ENCODE peak calls at places on chromosome 11, in six cellular contexts. J, T, H, E, Q and B are unnamed samples.

GRCh38 chr11:2977113-2977512 is 15.0 kb downstream of the NAP1L4 start:
- DNase-seq in J (no peak), T (no peak), H (no peak), E (no peak), Q (no peak), B (no peak)

GRCh38 chr11:131764126-131764525 is 393.7 kb downstream of the NTM start:
- DNase-seq in J (no peak), T (no peak), H (no peak), E (no peak), Q (no peak), B (no peak)

GRCh38 chr11:11842426-11843008 is 745 bp downstream of the USP47 start:
- DNase-seq in J (no peak), T (peak; percentile 85), H (peak; percentile 55), E (no peak), Q (peak; percentile 71), B (peak; percentile 41)

GRCh38 chr11:47351159-47352126 is 1.1 kb downstream of the MYBPC3 start:
- DNase-seq in J (no peak), T (no peak), H (no peak), E (no peak), Q (no peak), B (no peak)

GRCh38 chr11:35943761-35944502 is at the start of gene LDLRAD3:
- DNase-seq in J (peak; percentile 90), T (peak; percentile 75), H (peak; percentile 53), E (peak; percentile 13), Q (peak; percentile 81), B (no peak)

GRCh38 chr11:68266936-68267880 is 4.6 kb downstream of the C11orf24 start:
- DNase-seq in J (no peak), T (no peak), H (no peak), E (no peak), Q (no peak), B (no peak)

GRCh38 chr11:128685383-128686044 is 8.4 kb upstream of the FLI1 start:
- DNase-seq in J (no peak), T (no peak), H (no peak), E (no peak), Q (no peak), B (no peak)

GRCh38 chr11:34027516-34028406 is 23.8 kb upstream of the CAPRIN1 start:
- DNase-seq in J (no peak), T (no peak), H (no peak), E (no peak), Q (no peak), B (no peak)

GRCh38 chr11:72609045-72609444 is 65.2 kb downstream of the PDE2A start:
- DNase-seq in J (no peak), T (peak; percentile 35), H (no peak), E (no peak), Q (no peak), B (no peak)

GRCh38 chr11:102832612-102833011 is 10.8 kb downstream of the MMP3 start:
- DNase-seq in J (no peak), T (no peak), H (no peak), E (no peak), Q (no peak), B (no peak)

GRCh38 chr11:64022125-64022784 is 13.5 kb upstream of the FLRT1 start:
- DNase-seq in J (no peak), T (no peak), H (no peak), E (no peak), Q (no peak), B (no peak)

GRCh38 chr11:106706355-106706754 is 311.9 kb downstream of the GUCY1A2 start:
- DNase-seq in J (no peak), T (peak; percentile 51), H (no peak), E (no peak), Q (no peak), B (peak; percentile 17)

GRCh38 chr11:68213135-68213515 is at the start of gene KMT5B:
- DNase-seq in J (no peak), T (peak; percentile 69), H (no peak), E (no peak), Q (no peak), B (no peak)

GRCh38 chr11:37002831-37003230 is 404.8 kb upstream of the RAG2 start:
- DNase-seq in J (no peak), T (no peak), H (no peak), E (no peak), Q (no peak), B (no peak)

GRCh38 chr11:31340903-31341572 is 28.5 kb downstream of the DCDC1 start:
- DNase-seq in J (no peak), T (peak; percentile 39), H (no peak), E (no peak), Q (no peak), B (no peak)
- TF ChIP-seq CTCF in J (no peak), T (peak; percentile 77), H (no peak), E (no peak), Q (peak; percentile 47), B (peak; percentile 69)

GRCh38 chr11:78045851-78046485 is 17.7 kb upstream of the THRSP start:
- DNase-seq in J (peak; percentile 94), T (peak; percentile 46), H (peak; percentile 65), E (no peak), Q (peak; percentile 86), B (no peak)

GRCh38 chr11:78048561-78048960 is 15.1 kb upstream of the THRSP start:
- DNase-seq in J (no peak), T (no peak), H (no peak), E (no peak), Q (no peak), B (no peak)

GRCh38 chr11:78044706-78045105 is 19.0 kb upstream of the THRSP start:
- DNase-seq in J (no peak), T (no peak), H (no peak), E (no peak), Q (peak; percentile 92), B (no peak)

GRCh38 chr11:78049348-78049747 is 14.3 kb upstream of the THRSP start:
- DNase-seq in J (no peak), T (no peak), H (no peak), E (no peak), Q (no peak), B (no peak)

GRCh38 chr11:78046486-78046854 is 17.2 kb upstream of the THRSP start:
- DNase-seq in J (no peak), T (no peak), H (no peak), E (no peak), Q (no peak), B (no peak)
- H3K4me3 ChIP-seq in J (no peak overlapping the region), T (no peak overlapping the region), H (peak overlapping the region; percentile 44), E (peak overlapping the region; percentile 77), Q (peak overlapping the region; percentile 59), B (no peak overlapping the region)

GRCh38 chr11:70467196-70468085 is 69.1 kb downstream of the CTTN start:
- DNase-seq in J (peak; percentile 75), T (peak; percentile 33), H (peak; percentile 40), E (peak; percentile 17), Q (peak; percentile 66), B (no peak)
- TF ChIP-seq CTCF in J (peak; percentile 81), T (peak; percentile 89), H (peak; percentile 83), E (peak; percentile 78), Q (peak; percentile 84), B (peak; percentile 86)

DNA sequence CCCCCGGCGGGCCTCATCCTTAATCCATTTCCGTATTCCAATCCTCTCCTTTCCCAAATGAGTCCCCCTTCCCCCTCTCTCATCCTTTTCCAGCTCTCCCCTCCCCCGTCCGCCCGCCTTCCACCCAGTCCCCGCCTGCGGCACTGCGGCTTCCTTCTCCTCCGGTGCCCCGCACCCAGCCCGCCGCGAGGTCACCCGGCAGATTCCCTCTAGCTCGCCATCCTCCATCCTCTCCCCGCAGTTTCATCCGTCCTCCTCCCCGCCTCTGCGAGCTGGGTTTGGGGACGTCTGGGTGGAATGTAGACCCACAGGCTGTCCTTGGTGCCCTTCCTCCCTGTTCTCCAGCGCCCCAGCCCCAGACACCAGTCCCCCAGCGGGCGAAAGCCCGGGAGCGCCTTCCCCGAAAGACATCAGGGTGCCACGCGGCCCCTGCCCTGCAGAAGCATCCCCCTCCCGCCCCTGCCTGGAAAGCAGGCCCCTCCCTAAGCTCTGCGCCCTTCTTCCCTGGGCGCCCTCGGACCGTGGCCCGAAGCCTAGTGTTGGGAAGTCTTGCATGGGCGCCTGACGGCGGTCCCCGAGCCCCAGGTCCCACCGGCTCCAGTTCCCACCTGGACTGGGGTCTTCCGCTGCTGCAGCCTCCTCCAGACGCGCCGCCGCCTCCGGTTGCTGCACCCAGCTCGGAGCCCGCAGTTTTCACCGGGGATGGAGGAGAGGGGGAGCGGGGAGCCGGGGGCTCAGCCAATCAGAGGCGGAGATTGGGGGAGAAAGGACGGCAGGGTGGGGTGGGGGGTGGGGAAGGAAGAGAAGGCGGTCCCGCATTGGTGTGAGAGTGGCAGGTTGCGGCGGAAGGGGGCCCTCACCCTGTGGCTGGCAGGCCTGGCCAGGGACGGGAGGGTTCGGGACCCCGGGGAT is at the start of gene THY1:
- DNase-seq in J (no peak), T (peak; percentile 64), H (no peak), E (no peak), Q (no peak), B (no peak)
- H3K4me3 ChIP-seq in J (peak within 1 kb of the TSS; percentile 45), T (peak within 1 kb of the TSS; percentile 93), H (peak within 1 kb of the TSS; percentile 56), E (peak within 1 kb of the TSS; percentile 66), Q (peak within 1 kb of the TSS; percentile 41), B (peak within 1 kb of the TSS; percentile 85)